ENCODE peak calls at places on chromosomes 12 and 14, in five cellular contexts. Y, D, Q, L and E are unnamed samples. For H3K36me3 and H3K27me3, the result is how much of the 10 kb centered on the place peaks cover.

GRCh38 chr12:30437616-30438015 is 258.1 kb downstream of the IPO8 start:
- DNase-seq in D (no peak), Q (peak), L (no peak), Y (no peak), E (no peak)

GRCh38 chr14:75979071-75979571 is 2.7 kb downstream of the TGFB3 start:
- DNase-seq in Y (no peak), L (peak), Q (peak), D (peak), E (no peak)

GRCh38 chr14:45904313-45904712 is 651.3 kb upstream of the MIS18BP1 start:
- DNase-seq in D (no peak), Q (no peak), L (no peak), Y (no peak), E (no peak)

GRCh38 chr12:78331764-78332163 is 501.1 kb downstream of the NAV3 start:
- DNase-seq in L (no peak), Q (no peak), D (no peak), Y (no peak), E (no peak)

GRCh38 chr12:65965358-65965757 is 141.1 kb downstream of the HMGA2 start:
- DNase-seq in Y (no peak), Q (peak), D (no peak), L (no peak), E (no peak)

GRCh38 chr12:77189463-77189862 is 124.1 kb upstream of the E2F7 start:
- DNase-seq in L (no peak), Q (peak), D (peak), Y (no peak), E (no peak)

GRCh38 chr12:99914206-99914605 is 70.5 kb downstream of the ANKS1B start:
- DNase-seq in L (no peak), D (no peak), Q (no peak), Y (no peak), E (no peak)

GRCh38 chr12:93050026-93050747 is 121.1 kb upstream of the EEA1 start:
- DNase-seq in Q (peak), Y (no peak), D (peak), L (no peak), E (no peak)

GRCh38 chr12:7113389-7113871 is 4.4 kb upstream of the C1RL start:
- DNase-seq in D (peak), L (no peak), Q (peak), Y (peak), E (no peak)

GRCh38 chr14:50906326-50906725 is 34.5 kb downstream of the ABHD12B start:
- DNase-seq in D (no peak), L (no peak), Q (no peak), Y (no peak), E (no peak)

GRCh38 chr14:20698018-20698329 is 9.4 kb downstream of the ANG start:
- DNase-seq in L (no peak), D (no peak), Y (no peak), Q (no peak), E (no peak)

GRCh38 chr12:67780580-67781084 is 132.1 kb downstream of the DYRK2 start:
- DNase-seq in L (no peak), Q (no peak), D (no peak), Y (no peak), E (no peak)

GRCh38 chr12:92675092-92675865 is 27.5 kb upstream of the PLEKHG7 start:
- DNase-seq in Y (no peak), L (no peak), Q (no peak), D (no peak), E (no peak)

GRCh38 chr14:23646648-23647549 is 10.7 kb downstream of the DHRS2 start:
- DNase-seq in L (no peak), Q (no peak), Y (no peak), D (no peak), E (no peak)

GRCh38 chr14:105325303-105325702 is 10.8 kb downstream of the PACS2 start:
- DNase-seq in D (no peak), L (no peak), Y (no peak), Q (no peak), E (no peak)

GRCh38 chr14:77148510-77149231 is 7.1 kb upstream of the ZDHHC22 start:
- DNase-seq in Q (no peak), D (no peak), L (no peak), Y (no peak), E (no peak)

GRCh38 chr14:74584966-74585365 is 27.1 kb downstream of the LTBP2 start:
- DNase-seq in L (no peak), Y (no peak), D (no peak), Q (no peak), E (no peak)

GRCh38 chr14:74586681-74587362 is 25.2 kb downstream of the LTBP2 start:
- DNase-seq in Q (no peak), L (no peak), D (no peak), Y (no peak), E (no peak)

GRCh38 chr14:74585406-74586335 is 26.4 kb downstream of the LTBP2 start:
- DNase-seq in D (no peak), Y (no peak), L (no peak), Q (no peak), E (no peak)

GRCh38 chr14:74582910-74583581 is 29.0 kb downstream of the LTBP2 start:
- DNase-seq in Q (peak), Y (no peak), D (no peak), L (no peak), E (no peak)

GRCh38 chr14:74583689-74584434 is 28.2 kb downstream of the LTBP2 start:
- DNase-seq in Q (no peak), L (no peak), D (no peak), Y (no peak), E (no peak)
- H3K27ac ChIP-seq in Q (peak), L (no peak), D (no peak), Y (no peak), E (no peak)

GRCh38 chr12:12685305-12685704 is 10.7 kb downstream of the GPR19 start:
- DNase-seq in Q (no peak), L (no peak), D (no peak), Y (no peak), E (no peak)
- H3K36me3 ChIP-seq in Q (under half), L (under half), D (under half), Y (under half), E (under half)

GRCh38 chr14:37167151-37168047 is 5.0 kb downstream of the SLC25A21 start:
- DNase-seq in Q (no peak), Y (no peak), D (no peak), L (no peak), E (no peak)
- H3K27me3 ChIP-seq in Q (under half), Y (under half), D (under half), L (under half), E (under half)

GRCh38 chr12:120901818-120902217 is 2.3 kb downstream of the SPPL3 start:
- DNase-seq in D (no peak), Y (no peak), L (no peak), Q (no peak), E (no peak)
- H3K27ac ChIP-seq in D (no peak), Y (no peak), L (no peak), Q (no peak), E (no peak)

GRCh38 chr12:2528001-2528400 is 266.8 kb upstream of the FKBP4 start:
- DNase-seq in Q (no peak), L (no peak), Y (no peak), D (no peak), E (no peak)
- H3K36me3 ChIP-seq in Q (under half), L (under half), Y (under half), D (under half), E (under half)

DNA sequence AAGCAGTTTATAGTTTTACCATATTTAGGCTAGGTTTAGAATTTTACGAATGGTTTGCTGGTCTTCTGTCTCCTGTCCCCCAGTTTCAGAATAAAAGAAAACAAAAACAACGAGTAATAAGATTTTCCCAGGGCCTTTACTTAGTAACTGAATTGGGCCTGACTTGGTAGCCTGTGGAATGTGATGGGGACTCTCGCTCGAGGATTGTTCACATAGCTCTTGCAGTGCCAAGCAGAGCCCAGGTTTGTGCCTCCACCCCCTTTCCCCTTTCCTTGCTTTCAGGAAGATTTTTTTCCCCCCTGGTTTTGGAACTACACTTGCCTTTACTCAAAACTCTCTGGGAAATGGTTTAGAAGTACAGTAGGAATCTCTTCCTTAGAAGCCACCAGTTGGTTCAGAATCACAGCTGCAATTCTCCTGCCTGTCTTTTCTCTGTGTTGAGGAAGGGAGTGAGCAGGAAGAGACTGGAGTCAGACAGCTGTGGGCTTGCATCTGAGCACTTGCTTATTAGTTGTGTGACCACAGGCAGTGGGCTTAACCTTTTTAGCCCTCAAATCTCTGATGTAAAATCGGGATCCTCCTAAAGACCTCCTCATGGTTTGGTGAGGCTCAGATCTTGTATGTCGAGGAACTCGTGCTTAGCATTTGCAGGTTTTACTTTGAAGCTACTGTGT is 501.2 kb downstream of the PCNX1 start:
- DNase-seq in L (no peak), Y (no peak), Q (no peak), D (no peak), E (no peak)
- H3K27me3 ChIP-seq in L (under half), Y (under half), Q (under half), D (under half), E (under half)

DNA sequence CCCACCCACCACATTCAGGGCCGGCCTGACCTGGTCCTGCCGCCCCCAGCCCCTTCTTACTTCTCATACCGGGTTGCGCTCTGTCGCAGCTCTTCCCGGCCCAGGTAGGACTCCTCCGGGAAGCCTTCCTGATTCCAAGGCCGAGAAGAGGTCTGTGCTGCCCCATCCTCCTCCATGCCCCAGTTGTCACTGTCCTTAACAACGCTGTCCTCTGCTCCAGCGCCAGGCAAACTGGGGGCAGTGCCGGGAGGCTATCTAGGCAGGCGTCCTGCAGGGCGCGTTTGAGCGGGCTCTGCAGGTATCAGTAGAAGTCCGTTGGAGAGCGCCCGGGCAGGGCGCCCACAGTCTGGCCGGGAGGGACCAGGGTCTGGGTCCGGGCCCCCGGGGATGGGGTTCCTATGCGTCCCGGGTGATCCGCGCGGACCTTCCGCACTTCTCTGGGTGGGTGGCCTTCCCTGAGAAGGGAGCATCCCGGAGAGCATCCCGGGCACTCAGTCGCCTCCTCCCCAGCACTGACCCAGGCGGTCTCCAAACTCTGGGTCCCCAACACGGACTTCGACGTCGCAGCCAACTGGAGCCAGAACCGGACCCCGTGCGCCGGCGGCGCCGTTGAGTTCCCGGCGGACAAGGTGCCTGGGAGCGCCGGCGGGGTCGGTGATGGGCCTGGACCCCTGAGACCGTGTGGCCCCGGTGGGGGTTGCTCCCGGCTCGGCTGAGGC is 897 bp downstream of the AMN start:
- DNase-seq in Y (no peak), D (no peak), Q (no peak), L (no peak), E (no peak)
- H3K27ac ChIP-seq in Y (no peak), D (no peak), Q (no peak), L (no peak), E (no peak)